ENCODE peak calls at places on chromosomes 5 and 9, in eight cellular contexts. One of them, this sample, is unnamed.

GRCh38 chr9:134590240-134591081 is 51.1 kb upstream of the COL5A1 start:
- DNase-seq in AG08395: no peak
- DNase-seq in AML-193: no peak
- DNase-seq in RCC 7860: no peak
- DNase-seq in NCI-H82: no peak
- DNase-seq in nephron progenitor cell: no peak
- DNase-seq in stimulated activated CD8-positive, alpha-beta memory T cell treated with anti-CD3 and anti-CD28 coated beads, Interleukin-15, amount 100 ng/mL, for 1 hour: no peak
- DNase-seq in stimulated activated CD4-positive, alpha-beta T cell treated with anti-CD3 and anti-CD28 coated beads, Interleukin-1b, Interleukin-23, amount 100 ng/mL, for 1 hour: no peak
- DNase-seq in this sample: peak

GRCh38 chr5:23507278-23507685 is at the start of gene PRDM9:
- DNase-seq in RCC 7860: no peak
- DNase-seq in AML-193: no peak
- DNase-seq in nephron progenitor cell: no peak
- DNase-seq in stimulated activated CD4-positive, alpha-beta T cell treated with anti-CD3 and anti-CD28 coated beads, Interleukin-1b, Interleukin-23, amount 100 ng/mL, for 1 hour: no peak
- DNase-seq in NCI-H82: peak
- DNase-seq in AG08395: no peak
- DNase-seq in stimulated activated CD8-positive, alpha-beta memory T cell treated with anti-CD3 and anti-CD28 coated beads, Interleukin-15, amount 100 ng/mL, for 1 hour: no peak
- DNase-seq in this sample: no peak

GRCh38 chr5:126723643-126724042 is 53.3 kb upstream of the LMNB1 start:
- DNase-seq in nephron progenitor cell: no peak
- DNase-seq in NCI-H82: no peak
- DNase-seq in stimulated activated CD4-positive, alpha-beta T cell treated with anti-CD3 and anti-CD28 coated beads, Interleukin-1b, Interleukin-23, amount 100 ng/mL, for 1 hour: no peak
- DNase-seq in AML-193: no peak
- DNase-seq in AG08395: no peak
- DNase-seq in RCC 7860: no peak
- DNase-seq in stimulated activated CD8-positive, alpha-beta memory T cell treated with anti-CD3 and anti-CD28 coated beads, Interleukin-15, amount 100 ng/mL, for 1 hour: no peak
- DNase-seq in this sample: no peak

GRCh38 chr5:164532226-164532937 is 1027.0 kb downstream of the MAT2B start:
- DNase-seq in nephron progenitor cell: no peak
- DNase-seq in stimulated activated CD4-positive, alpha-beta T cell treated with anti-CD3 and anti-CD28 coated beads, Interleukin-1b, Interleukin-23, amount 100 ng/mL, for 1 hour: no peak
- DNase-seq in AG08395: no peak
- DNase-seq in NCI-H82: no peak
- DNase-seq in RCC 7860: no peak
- DNase-seq in stimulated activated CD8-positive, alpha-beta memory T cell treated with anti-CD3 and anti-CD28 coated beads, Interleukin-15, amount 100 ng/mL, for 1 hour: no peak
- DNase-seq in AML-193: no peak
- DNase-seq in this sample: no peak

GRCh38 chr5:133735346-133735745 is 123.0 kb upstream of the FSTL4 start:
- DNase-seq in AG08395: peak
- DNase-seq in RCC 7860: peak
- DNase-seq in nephron progenitor cell: no peak
- DNase-seq in AML-193: no peak
- DNase-seq in stimulated activated CD4-positive, alpha-beta T cell treated with anti-CD3 and anti-CD28 coated beads, Interleukin-1b, Interleukin-23, amount 100 ng/mL, for 1 hour: no peak
- DNase-seq in stimulated activated CD8-positive, alpha-beta memory T cell treated with anti-CD3 and anti-CD28 coated beads, Interleukin-15, amount 100 ng/mL, for 1 hour: no peak
- DNase-seq in NCI-H82: no peak
- DNase-seq in this sample: no peak

GRCh38 chr5:65047948-65048690 is 279.4 kb downstream of the CWC27 start:
- DNase-seq in nephron progenitor cell: no peak
- DNase-seq in stimulated activated CD4-positive, alpha-beta T cell treated with anti-CD3 and anti-CD28 coated beads, Interleukin-1b, Interleukin-23, amount 100 ng/mL, for 1 hour: no peak
- DNase-seq in RCC 7860: no peak
- DNase-seq in AG08395: no peak
- DNase-seq in NCI-H82: no peak
- DNase-seq in stimulated activated CD8-positive, alpha-beta memory T cell treated with anti-CD3 and anti-CD28 coated beads, Interleukin-15, amount 100 ng/mL, for 1 hour: no peak
- DNase-seq in AML-193: no peak
- DNase-seq in this sample: no peak

GRCh38 chr5:134552301-134552700 is 26.8 kb downstream of the JADE2 start:
- DNase-seq in RCC 7860: peak
- DNase-seq in NCI-H82: no peak
- DNase-seq in AG08395: peak
- DNase-seq in nephron progenitor cell: no peak
- DNase-seq in stimulated activated CD4-positive, alpha-beta T cell treated with anti-CD3 and anti-CD28 coated beads, Interleukin-1b, Interleukin-23, amount 100 ng/mL, for 1 hour: no peak
- DNase-seq in AML-193: no peak
- DNase-seq in stimulated activated CD8-positive, alpha-beta memory T cell treated with anti-CD3 and anti-CD28 coated beads, Interleukin-15, amount 100 ng/mL, for 1 hour: no peak
- DNase-seq in this sample: no peak

GRCh38 chr5:134289509-134290113 is 63.7 kb upstream of the PPP2CA start:
- DNase-seq in stimulated activated CD4-positive, alpha-beta T cell treated with anti-CD3 and anti-CD28 coated beads, Interleukin-1b, Interleukin-23, amount 100 ng/mL, for 1 hour: no peak
- DNase-seq in AML-193: peak
- DNase-seq in NCI-H82: peak
- DNase-seq in AG08395: peak
- DNase-seq in nephron progenitor cell: peak
- DNase-seq in RCC 7860: peak
- DNase-seq in stimulated activated CD8-positive, alpha-beta memory T cell treated with anti-CD3 and anti-CD28 coated beads, Interleukin-15, amount 100 ng/mL, for 1 hour: no peak
- DNase-seq in this sample: peak

GRCh38 chr9:123319541-123320339 is 36.3 kb upstream of the CRB2 start:
- DNase-seq in RCC 7860: no peak
- DNase-seq in stimulated activated CD4-positive, alpha-beta T cell treated with anti-CD3 and anti-CD28 coated beads, Interleukin-1b, Interleukin-23, amount 100 ng/mL, for 1 hour: no peak
- DNase-seq in stimulated activated CD8-positive, alpha-beta memory T cell treated with anti-CD3 and anti-CD28 coated beads, Interleukin-15, amount 100 ng/mL, for 1 hour: no peak
- DNase-seq in AML-193: no peak
- DNase-seq in NCI-H82: no peak
- DNase-seq in AG08395: no peak
- DNase-seq in nephron progenitor cell: no peak
- DNase-seq in this sample: no peak

GRCh38 chr9:88922091-88922490 is 69.2 kb upstream of the S1PR3 start:
- DNase-seq in RCC 7860: no peak
- DNase-seq in stimulated activated CD4-positive, alpha-beta T cell treated with anti-CD3 and anti-CD28 coated beads, Interleukin-1b, Interleukin-23, amount 100 ng/mL, for 1 hour: no peak
- DNase-seq in stimulated activated CD8-positive, alpha-beta memory T cell treated with anti-CD3 and anti-CD28 coated beads, Interleukin-15, amount 100 ng/mL, for 1 hour: peak
- DNase-seq in nephron progenitor cell: no peak
- DNase-seq in NCI-H82: no peak
- DNase-seq in AG08395: no peak
- DNase-seq in AML-193: no peak
- DNase-seq in this sample: no peak

GRCh38 chr5:176533390-176533789 is 3.8 kb downstream of the RNF44 start:
- DNase-seq in AG08395: no peak
- DNase-seq in stimulated activated CD8-positive, alpha-beta memory T cell treated with anti-CD3 and anti-CD28 coated beads, Interleukin-15, amount 100 ng/mL, for 1 hour: no peak
- DNase-seq in NCI-H82: no peak
- DNase-seq in AML-193: peak
- DNase-seq in RCC 7860: no peak
- DNase-seq in stimulated activated CD4-positive, alpha-beta T cell treated with anti-CD3 and anti-CD28 coated beads, Interleukin-1b, Interleukin-23, amount 100 ng/mL, for 1 hour: no peak
- DNase-seq in nephron progenitor cell: no peak
- DNase-seq in this sample: no peak

GRCh38 chr5:135537271-135537670 is 1.5 kb upstream of the NEUROG1 start:
- DNase-seq in RCC 7860: no peak
- DNase-seq in stimulated activated CD4-positive, alpha-beta T cell treated with anti-CD3 and anti-CD28 coated beads, Interleukin-1b, Interleukin-23, amount 100 ng/mL, for 1 hour: no peak
- DNase-seq in AML-193: no peak
- DNase-seq in NCI-H82: no peak
- DNase-seq in AG08395: no peak
- DNase-seq in stimulated activated CD8-positive, alpha-beta memory T cell treated with anti-CD3 and anti-CD28 coated beads, Interleukin-15, amount 100 ng/mL, for 1 hour: no peak
- DNase-seq in nephron progenitor cell: no peak
- DNase-seq in this sample: no peak

GRCh38 chr9:90830977-90831376 is 29.4 kb downstream of the SYK start:
- DNase-seq in AG08395: no peak
- DNase-seq in stimulated activated CD8-positive, alpha-beta memory T cell treated with anti-CD3 and anti-CD28 coated beads, Interleukin-15, amount 100 ng/mL, for 1 hour: no peak
- DNase-seq in AML-193: no peak
- DNase-seq in stimulated activated CD4-positive, alpha-beta T cell treated with anti-CD3 and anti-CD28 coated beads, Interleukin-1b, Interleukin-23, amount 100 ng/mL, for 1 hour: no peak
- DNase-seq in nephron progenitor cell: no peak
- DNase-seq in NCI-H82: no peak
- DNase-seq in RCC 7860: no peak
- DNase-seq in this sample: no peak

GRCh38 chr5:149486726-149487635 is 64.3 kb downstream of the CSNK1A1 start:
- DNase-seq in AML-193: no peak
- DNase-seq in NCI-H82: no peak
- DNase-seq in nephron progenitor cell: no peak
- DNase-seq in AG08395: peak
- DNase-seq in stimulated activated CD4-positive, alpha-beta T cell treated with anti-CD3 and anti-CD28 coated beads, Interleukin-1b, Interleukin-23, amount 100 ng/mL, for 1 hour: no peak
- DNase-seq in RCC 7860: peak
- DNase-seq in stimulated activated CD8-positive, alpha-beta memory T cell treated with anti-CD3 and anti-CD28 coated beads, Interleukin-15, amount 100 ng/mL, for 1 hour: no peak
- DNase-seq in this sample: no peak